ENCODE peak calls at places on chromosomes 12 and 14, in ten cellular contexts. W, D, O, G, V, E, U, T, K and P are unnamed samples.

GRCh38 chr12:46219892-46220655 is 48.8 kb downstream of the SLC38A1 start:
- DNase-seq in O (no peak), G (no peak), V (no peak), E (peak; percentile 83), U (peak; percentile 59), D (peak; percentile 40), W (no peak), T (no peak), K (no peak), P (peak; percentile 40)

GRCh38 chr12:116199160-116199559 is 78.3 kb downstream of the MED13L start:
- DNase-seq in D (no peak), T (no peak), K (no peak), G (no peak), V (no peak), O (no peak), W (no peak), U (no peak), E (no peak), P (no peak)

GRCh38 chr12:1800646-1801284 is 19.6 kb upstream of the LRTM2 start:
- DNase-seq in G (no peak), O (peak; percentile 71), U (peak; percentile 56), T (no peak), K (peak; percentile 62), E (peak; percentile 50), W (no peak), V (peak; percentile 63), D (no peak), P (peak; percentile 18)

GRCh38 chr12:121762269-121762668 is 31.2 kb downstream of the RHOF start:
- DNase-seq in O (no peak), K (no peak), V (no peak), E (no peak), G (no peak), D (no peak), U (no peak), W (no peak), T (no peak), P (no peak)

GRCh38 chr12:113403435-113404415 is at the start of gene SDS:
- DNase-seq in K (no peak), T (no peak), V (peak; percentile 67), U (no peak), D (no peak), W (peak; percentile 46), G (no peak), E (no peak), O (no peak), P (no peak)

GRCh38 chr14:75612157-75612556 is 33.7 kb downstream of the FLVCR2 start:
- DNase-seq in O (peak; percentile 61), D (no peak), G (no peak), E (no peak), T (no peak), V (no peak), U (no peak), K (no peak), W (no peak), P (no peak)

GRCh38 chr12:131895640-131896079 is 1.2 kb downstream of the ULK1 start:
- DNase-seq in D (peak; percentile 6), K (no peak), O (no peak), U (no peak), E (no peak), V (no peak), W (no peak), T (no peak), G (no peak), P (no peak)

GRCh38 chr14:77730976-77731497 is 23.1 kb downstream of the SLIRP start:
- DNase-seq in K (no peak), D (no peak), V (no peak), W (no peak), G (no peak), T (no peak), U (no peak), O (no peak), E (no peak), P (no peak)

GRCh38 chr12:131618303-131618658 is 92.6 kb upstream of the SFSWAP start:
- DNase-seq in E (peak; percentile 32), K (no peak), D (no peak), T (peak; percentile 43), O (no peak), V (no peak), U (peak; percentile 29), G (no peak), W (no peak), P (no peak)

GRCh38 chr12:41967668-41968649 is 176.7 kb downstream of the GXYLT1 start:
- DNase-seq in E (no peak), W (no peak), V (no peak), U (peak; percentile 98), D (no peak), K (peak; percentile 60), T (peak; percentile 3), O (peak; percentile 88), G (no peak), P (no peak)

GRCh38 chr14:76591270-76591669 is 170.0 kb upstream of the VASH1 start:
- DNase-seq in U (no peak), K (no peak), E (no peak), O (no peak), G (no peak), T (no peak), D (no peak), W (no peak), V (no peak), P (no peak)

GRCh38 chr14:81211844-81212243 is 8.9 kb downstream of the GTF2A1 start:
- DNase-seq in T (no peak), U (peak; percentile 24), O (peak; percentile 11), K (peak; percentile 10), V (peak; percentile 61), D (no peak), E (peak; percentile 47), G (no peak), W (peak; percentile 30), P (no peak)

GRCh38 chr12:113422030-113422900 is at the start of gene SDSL:
- DNase-seq in W (peak; percentile 42), E (peak; percentile 57), T (peak; percentile 12), D (no peak), U (peak; percentile 97), V (peak; percentile 68), O (peak; percentile 75), K (peak; percentile 46), G (peak; percentile 41), P (peak; percentile 19)

GRCh38 chr14:64200170-64200569 is 94.0 kb downstream of the ESR2 start:
- DNase-seq in T (no peak), W (peak; percentile 70), K (no peak), G (no peak), U (no peak), D (no peak), V (peak; percentile 79), E (no peak), O (no peak), P (no peak)

GRCh38 chr14:91128699-91129098 is 14.8 kb downstream of the DGLUCY start:
- DNase-seq in V (no peak), E (no peak), T (no peak), D (no peak), W (no peak), U (no peak), O (no peak), G (no peak), K (no peak), P (no peak)

GRCh38 chr12:56995930-56996496 is 10.3 kb downstream of the ZBTB39 start:
- DNase-seq in V (no peak), G (no peak), T (no peak), O (no peak), W (no peak), U (no peak), D (no peak), K (no peak), E (no peak), P (peak; percentile 18)

GRCh38 chr12:80847575-80847974 is 90.2 kb downstream of the LIN7A start:
- DNase-seq in G (no peak), K (no peak), W (no peak), U (no peak), T (no peak), E (no peak), O (no peak), V (no peak), D (no peak), P (no peak)

GRCh38 chr12:91103101-91103500 is 8.2 kb downstream of the LUM start:
- DNase-seq in W (no peak), K (no peak), D (no peak), U (no peak), O (no peak), E (no peak), G (no peak), T (no peak), V (no peak), P (no peak)

GRCh38 chr14:23457587-23458445 is 11.7 kb upstream of the NGDN start:
- DNase-seq in E (no peak), D (no peak), V (no peak), K (no peak), O (no peak), T (no peak), W (no peak), G (no peak), U (no peak), P (no peak)

GRCh38 chr12:54479421-54479820 is 6.0 kb upstream of the GTSF1 start:
- DNase-seq in E (no peak), K (no peak), U (no peak), D (no peak), G (no peak), V (no peak), O (no peak), W (no peak), T (no peak), P (no peak)

GRCh38 chr12:113766133-113766879 is 199.8 kb downstream of the RBM19 start:
- DNase-seq in T (no peak), V (no peak), D (no peak), W (no peak), K (no peak), E (no peak), O (peak; percentile 25), U (no peak), G (no peak), P (no peak)

GRCh38 chr12:46942579-46942978 is 116.8 kb upstream of the SLC38A4 start:
- DNase-seq in E (no peak), U (peak; percentile 44), K (no peak), T (no peak), D (no peak), O (no peak), W (no peak), G (no peak), V (no peak), P (no peak)

GRCh38 chr14:104048758-104049496 is 36.6 kb upstream of the ASPG start:
- DNase-seq in G (no peak), T (no peak), E (no peak), O (no peak), V (no peak), K (no peak), W (no peak), U (no peak), D (no peak), P (no peak)

GRCh38 chr12:81502912-81503695 is 256.0 kb downstream of the PPFIA2 start:
- DNase-seq in K (no peak), T (no peak), W (no peak), G (peak; percentile 41), D (no peak), V (no peak), U (peak; percentile 60), E (no peak), O (no peak), P (no peak)

GRCh38 chr14:54172562-54172961 is 215.9 kb upstream of the BMP4 start:
- DNase-seq in W (no peak), U (no peak), G (no peak), T (no peak), O (no peak), D (no peak), E (no peak), V (no peak), K (no peak), P (no peak)

GRCh38 chr14:87813691-87814090 is 179.3 kb downstream of the GALC start:
- DNase-seq in E (no peak), V (no peak), D (no peak), O (no peak), K (no peak), G (no peak), T (no peak), W (no peak), U (no peak), P (no peak)

GRCh38 chr14:35390577-35391387 is 13.8 kb downstream of the NFKBIA start:
- DNase-seq in W (peak; percentile 15), V (no peak), O (no peak), T (no peak), K (no peak), U (no peak), D (no peak), E (no peak), G (no peak), P (no peak)

GRCh38 chr14:100498068-100498467 is 89.1 kb downstream of the BEGAIN start:
- DNase-seq in E (no peak), T (no peak), O (no peak), G (no peak), D (no peak), V (no peak), K (no peak), W (no peak), U (no peak), P (no peak)